ENCODE peak calls at places on chromosomes 2 and 18, in four cellular contexts. H is stimulated activated CD4-positive, alpha-beta T cell treated with anti-CD3 and anti-CD28 coated beads, Interleukin-2, amount 100 ng/mL, for 24 hours; G is HuH-7; I is HEK293T. B is an unnamed sample.

GRCh38 chr2:160596431-160596830 is 102.8 kb upstream of the RBMS1 start:
- DNase-seq in I (no peak), G (no peak), H (no peak), B (no peak)

GRCh38 chr2:74496997-74497776 is 2.2 kb downstream of the LBX2 start:
- DNase-seq in H (no peak), G (no peak), I (no peak), B (no peak)

GRCh38 chr2:96404446-96405373 is 69.1 kb downstream of the NCAPH start:
- DNase-seq in H (no peak), I (no peak), G (no peak), B (no peak)

GRCh38 chr2:19861771-19862170 is 40.0 kb downstream of the TTC32 start:
- DNase-seq in G (no peak), H (no peak), I (no peak), B (no peak)

GRCh38 chr2:42103829-42104228 is 56.0 kb downstream of the PKDCC start:
- DNase-seq in I (no peak), H (no peak), G (no peak), B (no peak)

GRCh38 chr2:133123912-133124311 is 444.4 kb downstream of the NCKAP5 start:
- DNase-seq in G (no peak), H (no peak), I (no peak), B (no peak)

GRCh38 chr2:109707281-109708147 is 86.6 kb upstream of the RGPD5 start:
- DNase-seq in G (no peak), H (no peak), I (no peak), B (no peak)

GRCh38 chr18:24273596-24273995 is 124.0 kb downstream of the OSBPL1A start:
- DNase-seq in G (no peak), I (no peak), H (no peak), B (no peak)

GRCh38 chr18:55395811-55396210 is 192.2 kb downstream of the TCF4 start:
- DNase-seq in I (no peak), G (no peak), H (no peak), B (no peak)

GRCh38 chr2:233000886-233001750 is 11.9 kb downstream of the NGEF start:
- DNase-seq in G (no peak), I (no peak), H (no peak), B (no peak)

GRCh38 chr2:32865399-32866068 is 81.2 kb upstream of the LTBP1 start:
- DNase-seq in H (no peak), G (no peak), I (no peak), B (no peak)

GRCh38 chr2:42881732-42882131 is 89.3 kb upstream of the HAAO start:
- DNase-seq in H (no peak), G (no peak), I (no peak), B (no peak)

GRCh38 chr18:23547306-23547705 is 39.0 kb downstream of the NPC1 start:
- DNase-seq in I (no peak), G (no peak), H (no peak), B (no peak)

GRCh38 chr2:211494085-211494484 is 937.7 kb downstream of the CPS1 start:
- DNase-seq in G (no peak), H (no peak), I (no peak), B (no peak)

GRCh38 chr2:228180126-228181097 is 1.1 kb downstream of the SPHKAP start:
- DNase-seq in G (no peak), H (no peak), I (no peak), B (no peak)

GRCh38 chr2:37555457-37555856 is 116.0 kb downstream of the CDC42EP3 start:
- DNase-seq in I (no peak), G (no peak), H (no peak), B (no peak)

GRCh38 chr2:69499242-69499641 is 62.0 kb upstream of the NFU1 start:
- DNase-seq in G (no peak), I (no peak), H (no peak), B (no peak)

GRCh38 chr18:12703714-12704113 is 872 bp downstream of the PSMG2 start:
- DNase-seq in G (no peak), H (no peak), I (peak), B (no peak)

GRCh38 chr2:44941551-44942234 is at the start of gene SIX3:
- DNase-seq in H (peak), G (peak), I (no peak), B (peak)

GRCh38 chr2:240816584-240817495 is 3.2 kb downstream of the KIF1A start:
- DNase-seq in I (no peak), G (no peak), H (no peak), B (no peak)

GRCh38 chr2:7666561-7667259 is 749.5 kb downstream of the RNF144A start:
- DNase-seq in I (no peak), G (no peak), H (no peak), B (no peak)

GRCh38 chr18:55452123-55452611 is 135.8 kb downstream of the TCF4 start:
- DNase-seq in I (no peak), H (no peak), G (no peak), B (no peak)

GRCh38 chr2:27091746-27092695 is 5.4 kb downstream of the KHK start:
- DNase-seq in I (no peak), G (no peak), H (no peak), B (no peak)

GRCh38 chr2:48162742-48163141 is 256.4 kb upstream of the FBXO11 start:
- DNase-seq in G (no peak), I (no peak), H (no peak), B (no peak)

GRCh38 chr18:79321625-79322024 is 74.1 kb upstream of the NFATC1 start:
- DNase-seq in I (no peak), G (no peak), H (no peak), B (no peak)

GRCh38 chr2:219684721-219685689 is 57.6 kb downstream of the SLC4A3 start:
- DNase-seq in I (no peak), H (peak), G (peak), B (peak)

GRCh38 chr2:128410758-128411215 is 92.1 kb upstream of the HS6ST1 start:
- DNase-seq in I (no peak), H (no peak), G (no peak), B (no peak)

GRCh38 chr2:174051039-174051438 is 85.9 kb upstream of the SP3 start:
- DNase-seq in G (no peak), H (no peak), I (no peak), B (no peak)

GRCh38 chr2:27060323-27060722 is 8.9 kb downstream of the AGBL5 start:
- DNase-seq in H (no peak), I (no peak), G (no peak), B (no peak)

GRCh38 chr2:29066989-29067605 is 7.2 kb downstream of the PCARE start:
- DNase-seq in H (no peak), I (no peak), G (no peak), B (no peak)